ENCODE peak calls at places on chromosomes 7 and 10, in ten cellular contexts. One of them, this sample, is unnamed.

GRCh38 chr10:22733992-22734391 is 19.6 kb upstream of the PIP4K2A start:
- DNase-seq in GM06990: no peak
- DNase-seq in GDM1: no peak
- DNase-seq in lung: no peak
- DNase-seq in neural crest cell: no peak
- DNase-seq in heart right ventricle: no peak
- DNase-seq in effector memory CD8-positive, alpha-beta T cell: no peak
- DNase-seq in OCI-LY7: no peak
- DNase-seq in CMK: no peak
- DNase-seq in hypothalamus: no peak
- DNase-seq in this sample: no peak

GRCh38 chr7:44329888-44330287 is 4.5 kb upstream of the CAMK2B start:
- DNase-seq in effector memory CD8-positive, alpha-beta T cell: no peak
- DNase-seq in GM06990: no peak
- DNase-seq in neural crest cell: no peak
- DNase-seq in heart right ventricle: no peak
- DNase-seq in lung: no peak
- DNase-seq in OCI-LY7: no peak
- DNase-seq in GDM1: no peak
- DNase-seq in hypothalamus: no peak
- DNase-seq in CMK: no peak
- DNase-seq in this sample: no peak

GRCh38 chr7:80960228-80960627 is 41.4 kb upstream of the SEMA3C start:
- DNase-seq in hypothalamus: no peak
- DNase-seq in GM06990: no peak
- DNase-seq in neural crest cell: no peak
- DNase-seq in GDM1: no peak
- DNase-seq in CMK: no peak
- DNase-seq in OCI-LY7: no peak
- DNase-seq in effector memory CD8-positive, alpha-beta T cell: no peak
- DNase-seq in lung: no peak
- DNase-seq in heart right ventricle: no peak
- DNase-seq in this sample: no peak

GRCh38 chr7:96949766-96950165 is 55.6 kb upstream of the DLX6 start:
- DNase-seq in CMK: no peak
- DNase-seq in GDM1: no peak
- DNase-seq in heart right ventricle: no peak
- DNase-seq in OCI-LY7: no peak
- DNase-seq in hypothalamus: no peak
- DNase-seq in GM06990: no peak
- DNase-seq in effector memory CD8-positive, alpha-beta T cell: no peak
- DNase-seq in lung: no peak
- DNase-seq in neural crest cell: no peak
- DNase-seq in this sample: no peak

GRCh38 chr7:15709978-15710377 is 23.5 kb upstream of the MEOX2 start:
- DNase-seq in GDM1: no peak
- DNase-seq in heart right ventricle: no peak
- DNase-seq in CMK: no peak
- DNase-seq in OCI-LY7: no peak
- DNase-seq in lung: no peak
- DNase-seq in neural crest cell: no peak
- DNase-seq in effector memory CD8-positive, alpha-beta T cell: no peak
- DNase-seq in hypothalamus: no peak
- DNase-seq in GM06990: no peak
- DNase-seq in this sample: no peak

GRCh38 chr7:57653262-57653830 is 203.4 kb downstream of the ZNF716 start:
- DNase-seq in GM06990: no peak
- DNase-seq in lung: no peak
- DNase-seq in CMK: no peak
- DNase-seq in hypothalamus: no peak
- DNase-seq in OCI-LY7: no peak
- DNase-seq in effector memory CD8-positive, alpha-beta T cell: no peak
- DNase-seq in neural crest cell: no peak
- DNase-seq in heart right ventricle: no peak
- DNase-seq in GDM1: no peak
- DNase-seq in this sample: no peak

GRCh38 chr7:945556-946255 is 8.8 kb downstream of the ADAP1 start:
- DNase-seq in OCI-LY7: no peak
- DNase-seq in GDM1: no peak
- DNase-seq in hypothalamus: no peak
- DNase-seq in CMK: no peak
- DNase-seq in lung: peak
- DNase-seq in GM06990: peak
- DNase-seq in effector memory CD8-positive, alpha-beta T cell: no peak
- DNase-seq in heart right ventricle: no peak
- DNase-seq in neural crest cell: no peak
- DNase-seq in this sample: peak

GRCh38 chr10:28077889-28078288 is 79.0 kb upstream of the ODAD2 start:
- DNase-seq in GM06990: no peak
- DNase-seq in neural crest cell: no peak
- DNase-seq in heart right ventricle: no peak
- DNase-seq in lung: no peak
- DNase-seq in OCI-LY7: no peak
- DNase-seq in hypothalamus: no peak
- DNase-seq in CMK: no peak
- DNase-seq in GDM1: no peak
- DNase-seq in effector memory CD8-positive, alpha-beta T cell: no peak
- DNase-seq in this sample: no peak

GRCh38 chr10:86952106-86952505 is 5.3 kb downstream of the MMRN2 start:
- DNase-seq in neural crest cell: no peak
- DNase-seq in GDM1: no peak
- DNase-seq in heart right ventricle: no peak
- DNase-seq in lung: no peak
- DNase-seq in OCI-LY7: no peak
- DNase-seq in CMK: no peak
- DNase-seq in hypothalamus: no peak
- DNase-seq in effector memory CD8-positive, alpha-beta T cell: no peak
- DNase-seq in GM06990: no peak
- DNase-seq in this sample: no peak

GRCh38 chr7:21429021-21429420 is 1.1 kb downstream of the SP4 start:
- DNase-seq in GM06990: no peak
- DNase-seq in effector memory CD8-positive, alpha-beta T cell: no peak
- DNase-seq in CMK: no peak
- DNase-seq in OCI-LY7: no peak
- DNase-seq in lung: no peak
- DNase-seq in neural crest cell: no peak
- DNase-seq in heart right ventricle: no peak
- DNase-seq in GDM1: no peak
- DNase-seq in hypothalamus: no peak
- DNase-seq in this sample: no peak

GRCh38 chr10:80272793-80273522 is 16.5 kb downstream of the MAT1A start:
- DNase-seq in heart right ventricle: no peak
- DNase-seq in lung: no peak
- DNase-seq in neural crest cell: no peak
- DNase-seq in CMK: peak
- DNase-seq in GDM1: no peak
- DNase-seq in OCI-LY7: no peak
- DNase-seq in effector memory CD8-positive, alpha-beta T cell: no peak
- DNase-seq in hypothalamus: no peak
- DNase-seq in GM06990: no peak
- DNase-seq in this sample: no peak